ENCODE peak calls at places on chromosomes 16 and 17, in five cellular contexts. F is mammary epithelial cell, J is SK-N-SH, A is NT2/D1, P is mesendoderm. Q is an unnamed sample.

GRCh38 chr17:34852141-34852540 is 109.1 kb downstream of the CCT6B start:
- DNase-seq in F (no peak), J (no peak), A (no peak), P (no peak), Q (no peak)

GRCh38 chr17:32015245-32016013 is 8.2 kb downstream of the LRRC37B start:
- DNase-seq in F (no peak), J (no peak), A (no peak), P (no peak), Q (no peak)

GRCh38 chr16:57169327-57169726 is 16.5 kb downstream of the PSME3IP1 start:
- DNase-seq in F (no peak), J (no peak), A (no peak), P (no peak), Q (no peak)

GRCh38 chr16:84950906-84951305 is 60.4 kb downstream of the ZDHHC7 start:
- DNase-seq in F (no peak), J (peak), A (no peak), P (peak), Q (no peak)

GRCh38 chr17:21522755-21523154 is 146.6 kb downstream of the KCNJ12 start:
- DNase-seq in F (no peak), J (no peak), A (no peak), P (no peak), Q (no peak)

GRCh38 chr16:15950167-15950854 is 895 bp downstream of the ABCC1 start:
- DNase-seq in F (peak), J (peak), A (no peak), P (peak), Q (no peak)

GRCh38 chr17:34337701-34338100 is 18.5 kb downstream of the CCL8 start:
- DNase-seq in F (no peak), J (no peak), A (no peak), P (no peak), Q (no peak)

GRCh38 chr16:1088295-1089170 is 7.5 kb downstream of the C1QTNF8 start:
- DNase-seq in F (no peak), J (no peak), A (no peak), P (peak), Q (no peak)

GRCh38 chr17:56114469-56114868 is 38.8 kb upstream of the ANKFN1 start:
- DNase-seq in F (no peak), J (no peak), A (no peak), P (no peak), Q (no peak)

GRCh38 chr16:78656887-78657286 is 557.4 kb downstream of the WWOX start:
- DNase-seq in F (no peak), J (no peak), A (no peak), P (no peak), Q (no peak)

DNA sequence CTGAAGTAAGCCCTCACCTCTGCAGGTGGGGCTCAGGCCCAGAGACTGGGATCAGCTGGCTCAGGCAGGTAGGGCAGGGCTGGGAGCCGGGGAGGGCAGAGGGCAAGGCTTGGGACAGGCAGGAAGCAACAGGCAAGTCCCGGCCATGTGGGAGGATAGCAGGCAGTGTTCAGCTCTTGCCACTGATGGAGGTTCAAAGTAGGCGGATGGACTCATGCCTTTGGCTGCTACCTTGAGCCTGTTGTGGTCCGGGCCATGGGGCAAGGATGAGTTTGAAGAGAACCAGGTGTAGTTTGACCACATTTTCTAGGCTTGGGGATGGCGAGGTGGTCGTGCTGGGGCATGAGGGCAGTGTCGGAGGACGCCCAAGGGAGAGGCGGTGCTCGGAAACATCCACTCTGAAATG is 2.7 kb downstream of the PRCD start:
- DNase-seq in F (no peak), J (no peak), A (no peak), P (no peak), Q (no peak)
- H3K9ac ChIP-seq in F (no peak), J (no peak), A (no peak), P (no peak), Q (no peak)

GRCh38 chr17:69417545-69418483 is 3.3 kb downstream of the MAP2K6 start:
- DNase-seq in F (no peak), J (no peak), A (no peak), P (no peak), Q (no peak)

GRCh38 chr17:69418535-69418934 is 4.0 kb downstream of the MAP2K6 start:
- DNase-seq in F (no peak), J (no peak), A (no peak), P (no peak), Q (no peak)

GRCh38 chr17:69414408-69415274 is at the start of gene MAP2K6:
- DNase-seq in F (peak), J (peak), A (peak), P (peak), Q (no peak)

GRCh38 chr17:69412336-69412735 is 2.2 kb upstream of the MAP2K6 start:
- DNase-seq in F (no peak), J (no peak), A (no peak), P (no peak), Q (no peak)

GRCh38 chr17:69415431-69415830 is 934 bp downstream of the MAP2K6 start:
- DNase-seq in F (no peak), J (no peak), A (no peak), P (no peak), Q (no peak)
- H3K9ac ChIP-seq in F (no peak), J (peak), A (peak), P (peak), Q (no peak)

DNA sequence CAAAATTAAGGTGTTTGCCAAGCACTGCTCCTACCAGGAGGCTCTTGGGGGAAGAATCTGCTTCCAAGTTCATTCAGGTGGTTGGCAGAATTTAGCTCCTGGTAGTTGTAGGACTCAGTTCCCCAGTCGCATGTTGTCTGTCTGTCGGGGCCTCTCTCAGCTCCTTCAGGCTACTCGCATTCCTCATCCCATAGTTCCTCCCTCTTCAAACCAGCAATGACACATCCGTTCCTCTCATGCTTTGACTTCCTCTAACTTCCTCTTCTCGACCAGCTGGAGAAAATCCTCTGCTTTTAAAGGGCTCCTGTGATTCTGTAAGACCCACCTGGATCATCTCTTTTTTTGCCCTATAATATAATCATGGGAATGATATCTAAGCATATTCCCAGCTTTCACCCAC is 108.1 kb downstream of the PMP22 start:
- DNase-seq in F (no peak), J (no peak), A (no peak), P (peak), Q (no peak)
- H3K9ac ChIP-seq in F (no peak), J (no peak), A (no peak), P (no peak), Q (no peak)

GRCh38 chr16:89423709-89424260 is 66.6 kb downstream of the ANKRD11 start:
- DNase-seq in F (no peak), J (no peak), A (no peak), P (no peak), Q (no peak)

GRCh38 chr16:89420204-89420603 is 70.2 kb downstream of the ANKRD11 start:
- DNase-seq in F (no peak), J (no peak), A (no peak), P (no peak), Q (no peak)

GRCh38 chr16:89422527-89422904 is 67.8 kb downstream of the ANKRD11 start:
- DNase-seq in F (no peak), J (no peak), A (no peak), P (no peak), Q (no peak)

GRCh38 chr16:89425523-89425922 is 64.8 kb downstream of the ANKRD11 start:
- DNase-seq in F (no peak), J (no peak), A (no peak), P (no peak), Q (no peak)

GRCh38 chr16:89422905-89423630 is 67.3 kb downstream of the ANKRD11 start:
- DNase-seq in F (peak), J (no peak), A (no peak), P (no peak), Q (no peak)
- H3K9ac ChIP-seq in F (no peak), J (no peak), A (no peak), P (no peak), Q (no peak)